ENCODE peak calls at places on chromosomes 16 and 17, in four cellular contexts. R is HEK293T; H is stimulated activated CD4-positive, alpha-beta T cell treated with anti-CD3 and anti-CD28 coated beads, TNF-alpha, amount 100 ng/mL, for 1 hour; C is NCI-H524 treated with DMSO at 0.1 percent for 48 hours. Z is an unnamed sample.

GRCh38 chr17:28228109-28228840 is 90.7 kb upstream of the TMEM97 start:
- DNase-seq in R (peak), H (no peak), C (no peak), Z (peak)

GRCh38 chr17:80227666-80228065 is 7.4 kb downstream of the SLC26A11 start:
- DNase-seq in R (no peak), H (no peak), C (no peak), Z (no peak)

GRCh38 chr17:1590031-1590746 is 27.6 kb upstream of the PITPNA start:
- DNase-seq in R (peak), H (no peak), C (no peak), Z (peak)

GRCh38 chr17:19533036-19533717 is 477 bp upstream of the SLC47A1 start:
- DNase-seq in R (no peak), H (no peak), C (no peak), Z (no peak)

GRCh38 chr16:57092786-57093301 is 461 bp downstream of the CPNE2 start:
- DNase-seq in R (peak), H (peak), C (no peak), Z (peak)

GRCh38 chr17:58513913-58514794 is at the start of gene MTMR4:
- DNase-seq in R (peak), H (peak), C (peak), Z (peak)

GRCh38 chr17:48393271-48393670 is 36.7 kb downstream of the SKAP1 start:
- DNase-seq in R (no peak), H (no peak), C (no peak), Z (no peak)

GRCh38 chr16:48526058-48526957 is 83.7 kb downstream of the N4BP1 start:
- DNase-seq in R (no peak), H (no peak), C (no peak), Z (peak)

GRCh38 chr17:72702136-72702735 is 390.3 kb downstream of the SLC39A11 start:
- DNase-seq in R (no peak), H (no peak), C (no peak), Z (no peak)

GRCh38 chr16:69837380-69837779 is 75.2 kb downstream of the WWP2 start:
- DNase-seq in R (no peak), H (no peak), C (no peak), Z (no peak)

GRCh38 chr16:24971718-24972117 is 43.5 kb downstream of the ARHGAP17 start:
- DNase-seq in R (no peak), H (no peak), C (no peak), Z (no peak)

GRCh38 chr17:2075336-2076056 is 20.6 kb downstream of the HIC1 start:
- DNase-seq in R (no peak), H (no peak), C (no peak), Z (no peak)

GRCh38 chr17:62014526-62014925 is 50.6 kb downstream of the MED13 start:
- DNase-seq in R (no peak), H (no peak), C (no peak), Z (no peak)

GRCh38 chr16:88783391-88784073 is 1.5 kb downstream of the PIEZO1 start:
- DNase-seq in R (no peak), H (no peak), C (no peak), Z (no peak)